ENCODE peak calls at places on chromosome 3, in seven cellular contexts. E, I, C, F, H, T and Y are unnamed samples.

GRCh38 chr3:190333961-190334360 is 11.7 kb upstream of the CLDN1 start:
- DNase-seq in H (no peak), I (no peak), T (no peak), F (no peak), C (no peak), E (no peak), Y (no peak)

GRCh38 chr3:36893137-36893557 is 51.7 kb downstream of the TRANK1 start:
- DNase-seq in F (no peak), C (no peak), I (no peak), E (no peak), H (peak), T (peak), Y (no peak)

GRCh38 chr3:98972720-98973119 is 71.2 kb upstream of the DCBLD2 start:
- DNase-seq in F (no peak), T (no peak), H (no peak), I (no peak), C (no peak), E (no peak), Y (no peak)

GRCh38 chr3:184586871-184587270 is 25.3 kb downstream of the EPHB3 start:
- DNase-seq in I (no peak), E (no peak), F (no peak), C (no peak), H (no peak), T (no peak), Y (no peak)

GRCh38 chr3:130773371-130773770 is 26.7 kb upstream of the PIK3R4 start:
- DNase-seq in H (no peak), C (no peak), E (no peak), I (no peak), T (peak), F (no peak), Y (no peak)

GRCh38 chr3:52794612-52795099 is at the start of gene ITIH3:
- DNase-seq in C (no peak), T (no peak), F (no peak), E (no peak), H (no peak), I (no peak), Y (no peak)

GRCh38 chr3:127107002-127107401 is 85.9 kb upstream of the PRR23E start:
- DNase-seq in T (no peak), C (no peak), F (no peak), E (no peak), H (no peak), I (no peak), Y (no peak)

GRCh38 chr3:159074756-159075155 is 272.9 kb downstream of the MFSD1 start:
- DNase-seq in T (no peak), H (no peak), I (no peak), F (no peak), E (no peak), C (no peak), Y (no peak)

GRCh38 chr3:69500604-69501003 is 114.7 kb upstream of the FRMD4B start:
- DNase-seq in F (no peak), T (no peak), I (no peak), E (no peak), H (no peak), C (no peak), Y (peak)

GRCh38 chr3:55824406-55824805 is 337.3 kb upstream of the WNT5A start:
- DNase-seq in C (no peak), H (no peak), E (no peak), T (no peak), I (no peak), F (no peak), Y (no peak)